ENCODE peak calls at places on chromosome 16, in five cellular contexts. One of them, this sample, is unnamed.

GRCh38 chr16:70757183-70757582 is 43.8 kb downstream of the VAC14 start:
- DNase-seq in endothelial cell: no peak
- DNase-seq in coronary artery: no peak
- DNase-seq in cardiac muscle cell: no peak
- DNase-seq in GM10248: no peak
- DNase-seq in this sample: no peak

GRCh38 chr16:28623172-28623711 is 13.4 kb upstream of the SULT1A1 start:
- DNase-seq in endothelial cell: no peak
- DNase-seq in coronary artery: no peak
- DNase-seq in cardiac muscle cell: no peak
- DNase-seq in GM10248: no peak
- DNase-seq in this sample: peak

GRCh38 chr16:53950677-53951076 is 246.7 kb downstream of the FTO start:
- DNase-seq in endothelial cell: no peak
- DNase-seq in coronary artery: no peak
- DNase-seq in cardiac muscle cell: no peak
- DNase-seq in GM10248: no peak
- DNase-seq in this sample: no peak

GRCh38 chr16:27759947-27760844 is 210.3 kb downstream of the KATNIP start:
- DNase-seq in endothelial cell: no peak
- DNase-seq in coronary artery: no peak
- DNase-seq in cardiac muscle cell: no peak
- DNase-seq in GM10248: peak
- DNase-seq in this sample: no peak

GRCh38 chr16:22386976-22387375 is 12.6 kb upstream of the CDR2 start:
- DNase-seq in endothelial cell: no peak
- DNase-seq in coronary artery: no peak
- DNase-seq in cardiac muscle cell: no peak
- DNase-seq in GM10248: no peak
- DNase-seq in this sample: no peak

GRCh38 chr16:12874135-12874534 is 27.3 kb upstream of the SHISA9 start:
- DNase-seq in endothelial cell: no peak
- DNase-seq in coronary artery: no peak
- DNase-seq in cardiac muscle cell: no peak
- DNase-seq in GM10248: no peak
- DNase-seq in this sample: no peak

GRCh38 chr16:69236319-69236718 is 49.4 kb downstream of the SNTB2 start:
- DNase-seq in endothelial cell: no peak
- DNase-seq in coronary artery: no peak
- DNase-seq in cardiac muscle cell: no peak
- DNase-seq in GM10248: no peak
- DNase-seq in this sample: no peak

GRCh38 chr16:14358697-14359305 is 271.3 kb downstream of the PARN start:
- DNase-seq in endothelial cell: no peak
- DNase-seq in coronary artery: no peak
- DNase-seq in cardiac muscle cell: no peak
- DNase-seq in GM10248: no peak
- DNase-seq in this sample: no peak

GRCh38 chr16:83574388-83574787 is 233.4 kb upstream of the HSBP1 start:
- DNase-seq in endothelial cell: no peak
- DNase-seq in coronary artery: no peak
- DNase-seq in cardiac muscle cell: no peak
- DNase-seq in GM10248: no peak
- DNase-seq in this sample: no peak

GRCh38 chr16:2821483-2822157 is 4.6 kb downstream of the PRSS21 start:
- DNase-seq in endothelial cell: no peak
- DNase-seq in coronary artery: no peak
- DNase-seq in cardiac muscle cell: no peak
- DNase-seq in GM10248: no peak
- DNase-seq in this sample: peak

GRCh38 chr16:3609895-3610697 is 1.3 kb downstream of the SLX4 start:
- DNase-seq in endothelial cell: no peak
- DNase-seq in coronary artery: no peak
- DNase-seq in cardiac muscle cell: no peak
- DNase-seq in GM10248: no peak
- DNase-seq in this sample: no peak

GRCh38 chr16:70738083-70738977 is 52.5 kb upstream of the MTSS2 start:
- DNase-seq in endothelial cell: peak
- DNase-seq in coronary artery: no peak
- DNase-seq in cardiac muscle cell: peak
- DNase-seq in GM10248: peak
- DNase-seq in this sample: peak

GRCh38 chr16:27945233-27945975 is 118.1 kb downstream of the GSG1L start:
- DNase-seq in endothelial cell: no peak
- DNase-seq in coronary artery: no peak
- DNase-seq in cardiac muscle cell: no peak
- DNase-seq in GM10248: no peak
- DNase-seq in this sample: no peak

GRCh38 chr16:30185141-30185682 is 1.8 kb downstream of the CORO1A start:
- DNase-seq in endothelial cell: no peak
- DNase-seq in coronary artery: no peak
- DNase-seq in cardiac muscle cell: no peak
- DNase-seq in GM10248: peak
- DNase-seq in this sample: no peak

GRCh38 chr16:2520784-2521577 is 810 bp downstream of the AMDHD2 start:
- DNase-seq in endothelial cell: no peak
- DNase-seq in coronary artery: no peak
- DNase-seq in cardiac muscle cell: no peak
- DNase-seq in GM10248: peak
- DNase-seq in this sample: no peak

GRCh38 chr16:11535494-11535893 is 51.2 kb downstream of the LITAF start:
- DNase-seq in endothelial cell: no peak
- DNase-seq in coronary artery: no peak
- DNase-seq in cardiac muscle cell: no peak
- DNase-seq in GM10248: no peak
- DNase-seq in this sample: no peak

GRCh38 chr16:85555549-85556455 is 57.3 kb upstream of the GSE1 start:
- DNase-seq in endothelial cell: peak
- DNase-seq in coronary artery: no peak
- DNase-seq in cardiac muscle cell: peak
- DNase-seq in GM10248: peak
- DNase-seq in this sample: no peak

GRCh38 chr16:85557083-85557975 is 55.8 kb upstream of the GSE1 start:
- DNase-seq in endothelial cell: no peak
- DNase-seq in coronary artery: no peak
- DNase-seq in cardiac muscle cell: no peak
- DNase-seq in GM10248: peak
- DNase-seq in this sample: no peak

GRCh38 chr16:85560932-85561247 is 52.2 kb upstream of the GSE1 start:
- DNase-seq in endothelial cell: no peak
- DNase-seq in coronary artery: no peak
- DNase-seq in cardiac muscle cell: no peak
- DNase-seq in GM10248: no peak
- DNase-seq in this sample: no peak

GRCh38 chr16:85556456-85557082 is 56.6 kb upstream of the GSE1 start:
- DNase-seq in endothelial cell: peak
- DNase-seq in coronary artery: no peak
- DNase-seq in cardiac muscle cell: peak
- DNase-seq in GM10248: peak
- DNase-seq in this sample: no peak

DNA sequence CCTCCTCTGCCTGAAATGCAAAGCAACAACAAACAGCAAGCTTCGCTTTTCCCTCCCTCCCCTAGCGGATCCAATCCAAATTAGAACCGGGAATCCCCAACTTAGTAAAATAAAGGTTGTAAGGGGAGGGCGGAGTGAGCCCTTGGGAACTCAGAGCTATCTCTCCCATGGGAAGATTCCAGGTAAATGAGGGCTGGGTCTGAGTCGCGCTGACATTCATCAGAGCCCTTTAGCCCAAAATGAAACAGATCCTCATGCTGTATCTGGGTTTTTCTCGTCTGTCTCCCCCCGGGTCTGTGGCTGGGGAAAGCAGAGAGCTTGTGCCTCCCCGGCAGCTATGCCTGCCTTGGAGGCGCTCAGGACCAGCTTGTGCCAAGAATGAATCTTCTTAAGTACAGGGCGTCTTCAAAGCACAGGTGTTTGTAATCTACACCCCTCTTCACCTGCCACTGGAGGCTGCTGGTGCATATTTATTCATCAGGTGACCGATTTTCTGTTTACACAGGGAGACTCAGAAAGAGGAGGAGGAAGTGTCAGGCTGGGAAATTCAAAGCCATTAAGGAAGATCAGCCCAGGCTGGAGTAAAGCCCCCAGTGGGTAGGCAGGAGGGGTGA is 55.0 kb upstream of the GSE1 start:
- DNase-seq in endothelial cell: no peak
- DNase-seq in coronary artery: no peak
- DNase-seq in cardiac muscle cell: no peak
- DNase-seq in GM10248: no peak
- DNase-seq in this sample: no peak
- TF ChIP-seq CTCF in endothelial cell: no peak
- TF ChIP-seq CTCF in coronary artery: no peak
- TF ChIP-seq CTCF in cardiac muscle cell: no peak
- TF ChIP-seq CTCF in GM10248: peak
- TF ChIP-seq CTCF in this sample: no peak

DNA sequence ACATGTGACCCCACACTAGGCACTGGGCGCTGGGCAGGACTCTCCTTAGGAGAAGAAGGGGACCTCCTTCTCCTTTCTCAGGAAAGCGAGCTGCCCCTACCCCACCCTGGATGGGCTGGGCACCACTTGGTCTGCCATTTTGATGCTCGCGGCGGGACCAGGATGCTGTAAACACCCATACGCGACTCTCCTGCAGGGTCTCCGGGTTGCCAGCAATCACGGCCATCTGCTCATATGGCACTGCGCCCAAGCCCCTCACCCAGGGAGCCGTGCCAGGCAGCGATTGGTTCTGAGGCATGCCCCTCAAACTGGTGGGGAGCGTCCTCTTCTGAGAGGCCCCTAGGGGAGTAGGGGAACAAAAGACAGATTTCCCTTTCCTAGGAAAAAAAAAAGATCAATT is 99.0 kb downstream of the C16orf78 start:
- DNase-seq in endothelial cell: no peak
- DNase-seq in coronary artery: peak
- DNase-seq in cardiac muscle cell: no peak
- DNase-seq in GM10248: no peak
- DNase-seq in this sample: peak
- TF ChIP-seq CTCF in endothelial cell: no peak
- TF ChIP-seq CTCF in coronary artery: no peak
- TF ChIP-seq CTCF in cardiac muscle cell: no peak
- TF ChIP-seq CTCF in GM10248: no peak
- TF ChIP-seq CTCF in this sample: no peak

GRCh38 chr16:56743840-56744239 is 13.9 kb downstream of the NUP93 start:
- DNase-seq in endothelial cell: peak
- DNase-seq in coronary artery: no peak
- DNase-seq in cardiac muscle cell: peak
- DNase-seq in GM10248: no peak
- DNase-seq in this sample: no peak
- TF ChIP-seq CTCF in endothelial cell: no peak
- TF ChIP-seq CTCF in coronary artery: no peak
- TF ChIP-seq CTCF in cardiac muscle cell: no peak
- TF ChIP-seq CTCF in GM10248: no peak
- TF ChIP-seq CTCF in this sample: no peak

DNA sequence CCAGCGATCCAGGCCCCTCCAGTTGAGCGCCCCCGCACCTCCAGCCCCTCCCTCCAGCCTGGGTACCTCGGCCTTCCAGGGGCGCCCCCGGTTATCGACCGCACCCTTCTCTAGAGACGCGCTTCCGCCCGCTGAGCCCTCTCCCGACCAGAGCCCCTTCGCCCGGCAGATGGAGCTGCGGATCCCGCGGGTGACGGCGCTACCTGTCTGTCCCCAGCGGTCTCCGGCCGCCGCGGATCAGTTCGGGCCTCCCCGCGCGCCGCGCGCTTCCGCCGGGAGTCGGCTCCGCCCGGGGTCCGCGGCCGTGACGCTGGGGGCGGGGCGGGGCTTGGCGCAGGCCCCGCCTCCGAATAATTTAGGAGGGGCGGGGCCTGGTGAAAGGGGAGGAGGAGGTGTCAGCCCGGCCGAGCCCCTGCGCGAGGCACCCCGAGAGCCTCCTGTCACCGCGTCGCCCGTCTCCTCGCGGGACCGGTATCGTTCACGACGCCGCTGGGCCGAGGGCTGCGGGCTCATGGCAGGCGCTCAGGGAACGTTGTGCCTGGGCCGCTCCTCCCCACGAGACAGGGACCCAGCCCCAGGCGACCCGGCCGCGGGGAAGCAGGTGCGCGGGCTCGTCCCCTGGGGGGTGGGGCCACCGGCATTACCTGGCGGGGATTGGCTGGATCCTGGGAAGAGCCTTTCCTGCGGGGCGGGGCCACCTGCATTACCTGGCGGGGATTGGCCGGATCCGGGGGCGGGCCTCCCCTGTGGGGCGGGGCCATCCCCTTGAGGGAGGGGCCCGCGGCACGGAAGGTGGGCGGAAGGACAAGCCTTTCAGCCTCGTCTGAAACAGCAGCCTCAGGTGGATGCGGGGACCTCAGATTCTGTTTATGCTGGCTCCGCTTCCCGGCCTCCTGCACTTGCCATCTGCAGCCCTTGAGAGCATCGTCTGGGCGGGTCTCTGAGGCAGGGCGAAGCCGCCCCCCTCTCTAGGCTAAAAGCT is at the start of gene SPATA2L:
- DNase-seq in endothelial cell: peak
- DNase-seq in coronary artery: peak
- DNase-seq in cardiac muscle cell: peak
- DNase-seq in GM10248: peak
- DNase-seq in this sample: peak
- TF ChIP-seq CTCF in endothelial cell: no peak
- TF ChIP-seq CTCF in coronary artery: no peak
- TF ChIP-seq CTCF in cardiac muscle cell: no peak
- TF ChIP-seq CTCF in GM10248: peak
- TF ChIP-seq CTCF in this sample: peak

DNA sequence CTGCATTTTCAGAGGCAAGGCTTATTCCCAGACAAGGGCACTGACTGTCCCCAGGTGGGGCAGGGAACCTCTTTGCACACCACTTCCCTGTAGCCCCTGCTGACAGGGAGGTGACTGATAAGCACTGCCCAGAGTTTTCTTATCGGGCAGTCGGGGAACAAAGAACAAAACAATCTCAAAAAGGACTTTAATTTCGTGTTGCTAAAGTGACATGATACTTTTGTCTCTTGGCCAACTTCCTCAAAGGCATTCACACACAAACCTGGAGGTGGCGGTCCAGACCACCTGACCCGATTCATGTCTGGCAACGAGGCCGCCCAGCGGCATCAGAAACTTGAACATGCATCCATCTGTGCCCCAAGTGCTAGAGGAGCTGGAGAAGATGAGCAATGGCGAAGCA is 28.9 kb downstream of the ZDHHC7 start:
- DNase-seq in endothelial cell: no peak
- DNase-seq in coronary artery: no peak
- DNase-seq in cardiac muscle cell: peak
- DNase-seq in GM10248: no peak
- DNase-seq in this sample: no peak
- TF ChIP-seq CTCF in endothelial cell: no peak
- TF ChIP-seq CTCF in coronary artery: no peak
- TF ChIP-seq CTCF in cardiac muscle cell: no peak
- TF ChIP-seq CTCF in GM10248: no peak
- TF ChIP-seq CTCF in this sample: no peak

GRCh38 chr16:66662445-66663194 is 33.9 kb downstream of the CMTM4 start:
- DNase-seq in endothelial cell: no peak
- DNase-seq in coronary artery: no peak
- DNase-seq in cardiac muscle cell: peak
- DNase-seq in GM10248: no peak
- DNase-seq in this sample: no peak
- TF ChIP-seq CTCF in endothelial cell: no peak
- TF ChIP-seq CTCF in coronary artery: no peak
- TF ChIP-seq CTCF in cardiac muscle cell: peak
- TF ChIP-seq CTCF in GM10248: peak
- TF ChIP-seq CTCF in this sample: peak

GRCh38 chr16:67277999-67278772 is 1.1 kb upstream of the PLEKHG4 start:
- DNase-seq in endothelial cell: no peak
- DNase-seq in coronary artery: no peak
- DNase-seq in cardiac muscle cell: no peak
- DNase-seq in GM10248: no peak
- DNase-seq in this sample: no peak
- TF ChIP-seq CTCF in endothelial cell: no peak
- TF ChIP-seq CTCF in coronary artery: no peak
- TF ChIP-seq CTCF in cardiac muscle cell: no peak
- TF ChIP-seq CTCF in GM10248: no peak
- TF ChIP-seq CTCF in this sample: no peak

This sample was measured in osteocyte.